ENCODE peak calls at places on chromosomes 1 and 21, in four cellular contexts. D, J, C and K are unnamed samples.

GRCh38 chr1:22166439-22166838 is 23.5 kb upstream of the WNT4 start:
- DNase-seq in D (no peak), J (no peak), C (no peak), K (no peak)

GRCh38 chr1:84683508-84683907 is 6.8 kb downstream of the SSX2IP start:
- DNase-seq in D (no peak), J (no peak), C (no peak), K (no peak)

GRCh38 chr21:35578350-35578782 is 482.0 kb downstream of the SETD4 start:
- DNase-seq in D (no peak), J (no peak), C (peak; percentile 95), K (no peak)

GRCh38 chr1:32755098-32755809 is 52.7 kb upstream of the SYNC start:
- DNase-seq in D (no peak), J (no peak), C (peak; percentile 44), K (no peak)

GRCh38 chr1:160104520-160104885 is 6.1 kb upstream of the IGSF8 start:
- DNase-seq in D (no peak), J (no peak), C (no peak), K (no peak)

GRCh38 chr1:155277896-155278688 is 829 bp downstream of the HCN3 start:
- DNase-seq in D (peak; percentile 73), J (peak; percentile 73), C (no peak), K (peak; percentile 69)

GRCh38 chr1:243718022-243718421 is 132.0 kb downstream of the AKT3 start:
- DNase-seq in D (no peak), J (no peak), C (no peak), K (no peak)

GRCh38 chr1:208231929-208232360 is 12.2 kb downstream of the PLXNA2 start:
- DNase-seq in D (no peak), J (peak; percentile 46), C (peak; percentile 71), K (no peak)

GRCh38 chr1:168159251-168159650 is 19.5 kb upstream of the TIPRL start:
- DNase-seq in D (no peak), J (no peak), C (no peak), K (no peak)

GRCh38 chr1:110424699-110425098 is 17.2 kb upstream of the LAMTOR5 start:
- DNase-seq in D (no peak), J (no peak), C (no peak), K (peak; percentile 41)

DNA sequence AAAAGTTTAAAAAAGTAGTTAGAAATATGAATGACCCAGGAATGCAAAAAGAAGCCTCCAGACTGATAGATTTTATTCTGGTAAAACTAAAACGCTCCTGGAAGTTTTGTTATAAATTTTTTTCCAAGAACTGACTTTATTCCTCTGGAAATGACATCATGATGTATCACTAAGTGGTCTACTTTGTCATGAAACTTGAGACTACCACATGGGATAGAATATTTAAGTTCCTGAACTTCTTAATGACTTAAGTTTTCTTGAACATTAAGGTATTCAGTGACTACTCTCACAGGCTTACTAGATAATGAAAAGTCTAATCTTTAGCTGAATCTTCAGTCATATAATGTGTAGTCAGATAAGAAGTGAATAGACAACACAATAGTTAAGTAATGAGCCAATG is 842.2 kb downstream of the USP25 start:
- DNase-seq in D (no peak), J (no peak), C (peak; percentile 78), K (no peak)
- H3K27ac ChIP-seq in D (no peak overlapping the region), J (no peak overlapping the region), C (peak overlapping the region; percentile 52), K (no peak overlapping the region)

GRCh38 chr1:116565222-116565621 is 5.6 kb downstream of the CD58 start:
- DNase-seq in D (no peak), J (no peak), C (no peak), K (no peak)
- H3K27ac ChIP-seq in D (no peak overlapping the region), J (no peak overlapping the region), C (no peak overlapping the region), K (no peak overlapping the region)

GRCh38 chr1:226737819-226738420 is 1.2 kb downstream of the ITPKB start:
- DNase-seq in D (peak; percentile 53), J (peak; percentile 50), C (no peak), K (peak; percentile 57)

GRCh38 chr1:226736908-226737818 is 1.9 kb downstream of the ITPKB start:
- DNase-seq in D (peak; percentile 53), J (peak; percentile 40), C (no peak), K (peak; percentile 58)

GRCh38 chr1:226738995-226739695 is at the start of gene ITPKB:
- DNase-seq in D (peak; percentile 65), J (peak; percentile 34), C (peak; percentile 58), K (peak; percentile 75)

GRCh38 chr1:226739696-226740065 is 599 bp upstream of the ITPKB start:
- DNase-seq in D (no peak), J (no peak), C (no peak), K (no peak)

DNA sequence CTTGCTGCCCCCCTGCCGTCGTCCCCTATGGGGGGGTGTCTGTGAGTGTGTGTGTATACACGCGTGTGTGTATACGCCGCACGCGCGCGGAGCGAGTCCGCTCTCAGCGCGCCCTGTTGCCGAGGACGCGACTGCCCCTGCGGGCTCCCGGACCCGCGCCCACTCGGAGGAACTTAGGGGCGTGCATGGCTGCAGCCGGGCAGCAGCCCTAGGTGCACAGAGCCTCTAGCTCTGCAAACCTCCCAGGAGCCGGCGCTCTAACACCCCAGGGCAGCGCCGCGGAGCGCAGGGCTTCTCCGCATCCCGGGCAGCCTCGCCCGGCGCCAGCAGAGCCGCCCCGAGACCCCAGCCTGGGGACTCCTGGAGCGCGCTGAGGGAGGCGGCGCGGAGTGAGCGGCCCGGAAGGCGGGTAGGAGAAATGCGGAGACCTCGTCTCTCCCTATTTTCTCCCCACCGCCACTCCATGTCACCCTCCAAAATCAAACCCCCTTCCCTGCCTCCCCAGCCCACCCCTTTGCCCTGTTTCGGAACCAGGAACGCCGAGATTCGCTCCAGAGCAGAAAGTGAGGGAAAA is 574 bp downstream of the ITPKB start:
- DNase-seq in D (peak; percentile 52), J (peak; percentile 41), C (no peak), K (peak; percentile 32)
- H3K27ac ChIP-seq in D (peak overlapping the region; percentile 98), J (peak overlapping the region; percentile 56), C (peak overlapping the region; percentile 19), K (peak overlapping the region; percentile 80)

GRCh38 chr1:201539561-201540404 is 856 bp downstream of the NAV1 start:
- DNase-seq in D (no peak), J (no peak), C (peak; percentile 60), K (peak; percentile 42)
- H3K27ac ChIP-seq in D (no peak overlapping the region), J (no peak overlapping the region), C (peak overlapping the region; percentile 85), K (peak overlapping the region; percentile 15)

DNA sequence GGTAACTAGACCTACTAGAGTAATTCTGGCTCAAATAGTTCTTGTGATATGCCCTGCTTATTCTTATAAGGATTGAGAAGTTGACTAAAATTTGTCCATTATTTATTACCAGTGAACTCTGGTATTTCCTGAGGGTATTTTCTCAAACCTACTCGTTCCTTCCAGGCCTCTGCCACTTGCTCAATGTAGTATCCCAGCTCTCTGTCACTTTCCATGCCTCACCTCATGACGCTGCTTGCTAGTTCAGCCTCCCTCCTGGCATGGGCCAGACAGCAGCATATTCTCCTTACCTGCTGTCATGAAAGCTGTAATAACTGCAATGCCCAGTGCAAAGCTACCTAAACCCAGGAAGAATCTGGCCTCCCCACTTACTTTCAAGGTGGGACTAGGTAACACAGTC is 602.9 kb upstream of the ADAMTS5 start:
- DNase-seq in D (no peak), J (no peak), C (no peak), K (no peak)
- H3K27ac ChIP-seq in D (no peak overlapping the region), J (no peak overlapping the region), C (peak overlapping the region; percentile 98), K (no peak overlapping the region)

GRCh38 chr21:45039309-45040113 is 34.9 kb upstream of the ADARB1 start:
- DNase-seq in D (no peak), J (no peak), C (no peak), K (no peak)
- H3K27ac ChIP-seq in D (no peak overlapping the region), J (no peak overlapping the region), C (no peak overlapping the region), K (no peak overlapping the region)

GRCh38 chr1:201312298-201312697 is 29.0 kb downstream of the PKP1 start:
- DNase-seq in D (no peak), J (no peak), C (no peak), K (no peak)
- H3K27ac ChIP-seq in D (no peak overlapping the region), J (no peak overlapping the region), C (no peak overlapping the region), K (no peak overlapping the region)

GRCh38 chr1:40556121-40556520 is 24.7 kb downstream of the ZNF684 start:
- DNase-seq in D (no peak), J (no peak), C (no peak), K (no peak)
- H3K27ac ChIP-seq in D (no peak overlapping the region), J (no peak overlapping the region), C (no peak overlapping the region), K (no peak overlapping the region)